ENCODE peak calls at places on chromosome 3, in nine cellular contexts. D is GM12878, X is SK-N-SH, A is transverse colon, U is H1, S is K562, L is HL-60, F is Panc1, G is GM23338. O is an unnamed sample.

GRCh38 chr3:62201438-62202035 is 171.8 kb downstream of the FEZF2 start:
- DNase-seq in D (no peak), X (peak; percentile 65), A (no peak), U (no peak), S (peak; percentile 13), L (no peak), F (peak; percentile 8), G (peak; percentile 76), O (no peak)

GRCh38 chr3:179446501-179446900 is 4.8 kb downstream of the GNB4 start:
- DNase-seq in D (no peak), X (no peak), A (no peak), U (no peak), S (no peak), L (peak; percentile 36), F (no peak), G (peak; percentile 73), O (no peak)

GRCh38 chr3:41338276-41338675 is 139.0 kb downstream of the CTNNB1 start:
- DNase-seq in D (no peak), X (no peak), A (no peak), U (no peak), S (no peak), L (no peak), F (no peak), G (no peak), O (no peak)

GRCh38 chr3:165195226-165195625 is 958 bp downstream of the SLITRK3 start:
- DNase-seq in D (no peak), X (peak; percentile 8), A (no peak), U (no peak), S (no peak), L (no peak), F (no peak), G (peak; percentile 50), O (no peak)

GRCh38 chr3:138493804-138494606 is 59.6 kb downstream of the ESYT3 start:
- DNase-seq in D (no peak), X (no peak), A (no peak), U (no peak), S (no peak), L (no peak), F (peak; percentile 13), G (no peak), O (no peak)

GRCh38 chr3:178480795-178481194 is 55.4 kb upstream of the KCNMB2 start:
- DNase-seq in D (peak; percentile 70), X (no peak), A (no peak), U (no peak), S (no peak), L (no peak), F (no peak), G (no peak), O (no peak)

GRCh38 chr3:46604127-46604526 is 8.2 kb upstream of the FAM240A start:
- DNase-seq in D (no peak), X (no peak), A (no peak), U (no peak), S (no peak), L (peak; percentile 5), F (no peak), G (no peak), O (no peak)

GRCh38 chr3:171116802-171117395 is 90.4 kb upstream of the SLC2A2 start:
- DNase-seq in D (no peak), X (no peak), A (no peak), U (no peak), S (no peak), L (no peak), F (no peak), G (peak; percentile 28), O (no peak)

GRCh38 chr3:67622652-67623051 is 31.8 kb downstream of the SUCLG2 start:
- DNase-seq in D (no peak), X (no peak), A (no peak), U (no peak), S (no peak), L (no peak), F (no peak), G (no peak), O (no peak)

GRCh38 chr3:10945683-10946287 is 46.8 kb upstream of the SLC6A1 start:
- DNase-seq in D (no peak), X (peak; percentile 92), A (peak; percentile 39), U (peak; percentile 64), S (peak; percentile 84), L (peak; percentile 40), F (no peak), G (peak; percentile 90), O (peak; percentile 65)

DNA sequence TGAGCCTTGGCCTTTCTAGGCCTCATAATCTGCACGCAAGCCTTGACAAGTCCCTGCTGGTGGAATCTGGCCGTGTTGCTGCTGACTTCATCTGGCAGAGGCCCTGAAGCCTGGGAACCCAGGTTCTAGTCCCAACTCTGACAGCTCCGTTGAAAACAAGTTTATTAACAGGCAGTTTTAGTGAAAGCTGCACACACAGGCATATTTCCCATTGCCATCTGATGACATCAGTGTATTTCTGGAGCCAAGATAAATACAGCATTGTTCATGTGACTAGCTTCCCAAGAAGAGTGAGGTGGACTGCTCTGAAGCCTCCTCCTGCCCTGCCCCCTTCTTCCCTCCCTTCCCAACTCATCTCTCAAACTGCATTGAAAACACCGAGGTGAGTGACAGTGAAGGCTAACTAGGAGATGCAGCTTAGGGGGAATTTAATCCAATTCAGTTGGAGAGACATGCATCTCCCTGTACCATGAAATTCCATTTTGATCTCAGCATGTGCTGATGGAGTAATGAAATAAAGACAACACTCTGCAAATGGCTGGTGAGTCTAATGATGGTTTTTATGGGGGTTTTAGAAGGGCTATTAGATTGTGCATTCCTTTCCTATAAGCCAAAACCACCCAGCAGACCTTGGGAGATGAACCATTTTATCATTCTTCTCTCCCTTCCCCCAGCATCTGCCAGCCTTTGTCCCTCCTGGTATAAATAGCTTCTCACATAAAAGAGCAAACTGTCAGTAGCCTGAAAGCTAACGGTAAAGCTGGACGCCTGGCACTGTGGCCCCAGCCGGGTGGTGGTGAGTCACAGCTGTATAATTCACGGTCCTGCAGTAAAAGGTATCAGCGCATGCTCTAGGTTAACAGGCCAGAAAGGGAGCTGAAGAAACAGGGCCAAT is 38.0 kb downstream of the PRICKLE2 start:
- DNase-seq in D (no peak), X (no peak), A (peak; percentile 52), U (no peak), S (no peak), L (no peak), F (peak; percentile 82), G (no peak), O (peak; percentile 94)
- TF ChIP-seq POLR2AphosphoS5 in D (no peak), X (peak; percentile 80), A (peak; percentile 49), U (no peak), S (no peak), L (no peak), F (no peak), G (no peak), O (peak; percentile 88)

GRCh38 chr3:123880998-123881561 is 3.1 kb downstream of the MYLK start:
- DNase-seq in D (no peak), X (peak; percentile 52), A (no peak), U (no peak), S (no peak), L (no peak), F (no peak), G (peak; percentile 73), O (no peak)
- TF ChIP-seq CTCF in D (peak; percentile 27), X (peak; percentile 72), A (peak; percentile 40), U (peak; percentile 77), S (peak; percentile 25), L (peak; percentile 10), F (peak; percentile 74), G (peak; percentile 79), O (no peak)

GRCh38 chr3:20197775-20198174 is 11.8 kb upstream of the SGO1 start:
- DNase-seq in D (no peak), X (no peak), A (peak; percentile 47), U (no peak), S (no peak), L (no peak), F (no peak), G (no peak), O (no peak)

GRCh38 chr3:20190991-20191390 is 5.0 kb upstream of the SGO1 start:
- DNase-seq in D (no peak), X (no peak), A (no peak), U (no peak), S (no peak), L (no peak), F (no peak), G (peak; percentile 64), O (no peak)

GRCh38 chr3:20194793-20195460 is 8.9 kb upstream of the SGO1 start:
- DNase-seq in D (no peak), X (no peak), A (no peak), U (no peak), S (no peak), L (no peak), F (no peak), G (no peak), O (no peak)
- TF ChIP-seq POLR2AphosphoS5 in D (no peak), X (no peak), A (no peak), U (no peak), S (no peak), L (no peak), F (no peak), G (no peak), O (no peak)

GRCh38 chr3:53618946-53619345 is 124.5 kb downstream of the CACNA1D start:
- DNase-seq in D (no peak), X (no peak), A (peak; percentile 69), U (no peak), S (no peak), L (no peak), F (no peak), G (no peak), O (no peak)
- TF ChIP-seq CTCF in D (no peak), X (no peak), A (no peak), U (no peak), S (no peak), L (no peak), F (no peak), G (no peak), O (no peak)

DNA sequence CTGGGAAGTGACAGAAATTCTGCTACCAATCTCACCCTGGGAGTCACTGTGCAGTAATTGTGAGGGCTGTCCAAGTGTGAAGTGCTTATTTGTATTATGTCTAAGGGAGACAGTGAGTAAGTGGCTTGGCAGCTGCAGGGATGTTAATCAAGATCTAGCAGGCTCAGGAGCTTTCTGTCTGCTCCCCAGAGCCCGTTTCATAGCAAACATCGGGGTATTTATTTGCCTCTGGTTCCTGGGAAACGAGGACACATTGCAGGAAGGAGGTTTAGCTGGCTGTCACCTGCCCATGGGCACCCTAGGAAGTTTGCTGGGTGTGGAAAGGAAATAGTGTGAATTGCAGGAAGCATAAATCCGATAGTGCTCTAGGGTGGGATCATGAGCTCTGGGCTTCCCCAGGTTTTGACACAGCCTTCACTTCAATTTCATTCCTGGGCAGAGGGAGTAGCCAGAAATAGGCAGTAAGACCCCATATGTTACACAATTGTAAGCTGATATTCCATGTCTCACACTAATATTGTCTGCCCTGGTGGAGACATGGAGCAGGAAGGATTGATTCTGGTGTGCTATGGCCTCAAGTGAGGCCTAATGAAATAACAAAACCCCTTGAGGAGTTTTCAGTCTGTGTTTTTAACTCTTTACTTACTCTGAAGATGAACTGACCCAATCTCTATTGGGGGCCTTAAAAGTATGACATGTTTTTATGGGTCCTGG is 74.1 kb upstream of the MITF start:
- DNase-seq in D (no peak), X (peak; percentile 56), A (no peak), U (no peak), S (peak; percentile 22), L (no peak), F (no peak), G (no peak), O (no peak)
- TF ChIP-seq POLR2AphosphoS5 in D (no peak), X (no peak), A (no peak), U (no peak), S (no peak), L (no peak), F (no peak), G (no peak), O (no peak)